ENCODE peak calls at places on chromosomes 2 and 18, in six cellular contexts. M is GM13976, T is colonic mucosa, O is BJ, K is ovary, P is H9. N is an unnamed sample.

GRCh38 chr2:197348721-197349337 is 38.2 kb upstream of the ANKRD44 start:
- DNase-seq in T (no peak), M (no peak), P (no peak), K (no peak), O (no peak), N (no peak)

GRCh38 chr18:9364242-9364641 is 29.7 kb downstream of the TWSG1 start:
- DNase-seq in K (no peak), T (no peak), O (no peak), M (no peak), P (no peak), N (no peak)

GRCh38 chr18:2316082-2316481 is 255.2 kb downstream of the METTL4 start:
- DNase-seq in T (no peak), M (no peak), P (no peak), O (no peak), K (no peak), N (no peak)

GRCh38 chr2:82803307-82803706 is 1655.8 kb downstream of the SUCLG1 start:
- DNase-seq in O (no peak), T (no peak), K (no peak), M (no peak), P (peak; percentile 54), N (no peak)

GRCh38 chr18:71168576-71169145 is 879.8 kb downstream of the SOCS6 start:
- DNase-seq in K (no peak), O (no peak), T (no peak), M (no peak), P (no peak), N (no peak)

GRCh38 chr2:219482674-219483405 is 15.9 kb upstream of the GMPPA start:
- DNase-seq in O (no peak), T (no peak), P (no peak), K (no peak), M (no peak), N (no peak)

GRCh38 chr2:55419236-55419513 is 481 bp downstream of the CCDC88A start:
- DNase-seq in T (peak; percentile 25), M (no peak), P (peak; percentile 48), K (no peak), O (no peak), N (peak; percentile 26)

GRCh38 chr2:226994775-226995174 is 158.9 kb downstream of the RHBDD1 start:
- DNase-seq in P (no peak), O (no peak), K (no peak), M (no peak), T (no peak), N (no peak)

GRCh38 chr2:42030829-42031228 is 17.0 kb upstream of the PKDCC start:
- DNase-seq in T (no peak), M (no peak), K (no peak), P (no peak), O (no peak), N (no peak)

GRCh38 chr2:197798187-197798586 is 6.2 kb upstream of the PLCL1 start:
- DNase-seq in P (no peak), M (no peak), K (no peak), T (no peak), O (no peak), N (no peak)

GRCh38 chr2:146239392-146240135 is 1605.3 kb upstream of the ACVR2A start:
- DNase-seq in O (peak; percentile 89), M (no peak), K (no peak), T (no peak), P (no peak), N (no peak)

GRCh38 chr2:101820519-101820918 is 123.0 kb downstream of the MAP4K4 start:
- DNase-seq in M (no peak), P (no peak), T (no peak), K (no peak), O (no peak), N (no peak)

GRCh38 chr2:186459009-186459408 is 27.1 kb upstream of the ZC3H15 start:
- DNase-seq in O (no peak), T (no peak), P (no peak), M (no peak), K (no peak), N (no peak)

DNA sequence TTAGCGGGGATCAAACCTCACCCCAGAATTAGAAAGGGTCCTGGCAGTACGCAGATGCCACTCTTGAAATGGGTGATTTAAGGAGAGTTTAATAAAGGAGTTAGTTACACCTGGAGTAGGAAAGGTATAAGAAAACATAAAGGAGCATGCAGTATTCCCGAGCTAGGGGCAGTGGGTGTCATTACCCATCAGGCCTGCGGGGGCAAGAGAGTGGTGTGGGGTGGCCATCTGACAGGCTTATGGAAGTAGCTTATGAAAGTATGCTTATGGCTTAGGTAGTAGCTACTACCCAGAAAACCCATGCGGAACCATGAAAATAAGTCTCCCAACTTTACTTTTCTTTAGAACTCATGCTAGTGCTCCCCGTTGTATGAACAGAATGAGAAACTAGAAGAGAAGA is 568.9 kb upstream of the ACVR2A start:
- DNase-seq in T (no peak), M (no peak), K (no peak), O (no peak), P (peak; percentile 49), N (no peak)
- TF ChIP-seq CTCF in T (no peak), M (peak; percentile 10), K (no peak), O (no peak), P (peak; percentile 62), N (no peak)

GRCh38 chr18:58335821-58336220 is 291.8 kb downstream of the NEDD4L start:
- DNase-seq in M (no peak), T (no peak), O (no peak), P (no peak), K (no peak), N (no peak)
- TF ChIP-seq CTCF in M (no peak), T (no peak), O (peak; percentile 40), P (peak; percentile 51), K (no peak), N (no peak)

DNA sequence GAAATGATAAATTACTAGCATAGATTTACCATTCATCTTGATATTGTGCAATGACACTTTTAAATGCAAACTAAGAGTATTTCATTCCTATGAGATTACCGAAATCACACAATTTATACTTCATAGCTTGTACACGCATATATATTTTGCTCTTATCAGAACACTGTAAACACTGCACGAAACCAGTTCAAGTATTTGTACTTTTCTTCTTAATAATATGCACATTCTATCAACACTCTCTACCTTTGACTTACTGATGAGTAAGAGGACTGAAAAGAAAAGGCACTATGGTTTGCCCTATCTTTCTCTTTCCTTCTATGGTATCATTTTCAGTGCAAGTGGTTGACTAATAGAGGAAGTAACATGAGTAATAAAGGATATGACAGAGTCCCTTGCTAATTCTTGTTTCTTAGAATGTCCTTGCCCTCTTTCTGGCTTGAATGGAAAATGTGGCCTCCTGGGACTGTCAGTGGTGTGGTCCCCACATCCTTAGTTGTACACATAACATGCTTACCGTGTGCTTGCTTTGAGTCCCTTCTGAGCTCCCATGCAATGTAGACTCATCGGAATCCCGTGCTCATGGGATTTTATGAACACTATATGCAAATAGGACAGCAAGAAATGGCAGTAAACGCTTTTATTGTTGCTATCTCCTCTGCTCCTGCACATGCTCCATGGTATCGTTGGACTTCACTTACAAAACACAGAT is 363.5 kb upstream of the TNP1 start:
- DNase-seq in M (peak; percentile 53), K (no peak), T (no peak), O (peak; percentile 65), P (no peak), N (peak; percentile 73)
- TF ChIP-seq CTCF in M (no peak), K (no peak), T (no peak), O (no peak), P (no peak), N (no peak)

GRCh38 chr2:69945447-69945846 is 16.0 kb downstream of the ASPRV1 start:
- DNase-seq in K (no peak), M (no peak), T (no peak), O (no peak), P (no peak), N (no peak)

GRCh38 chr2:69943000-69943840 is 18.2 kb downstream of the ASPRV1 start:
- DNase-seq in P (no peak), M (no peak), O (no peak), T (no peak), K (no peak), N (no peak)

GRCh38 chr2:69945900-69946299 is 15.5 kb downstream of the ASPRV1 start:
- DNase-seq in K (no peak), T (no peak), O (no peak), M (no peak), P (no peak), N (no peak)

GRCh38 chr2:69946351-69947077 is 14.9 kb downstream of the ASPRV1 start:
- DNase-seq in P (no peak), T (no peak), O (peak; percentile 22), M (peak; percentile 70), K (no peak), N (peak; percentile 79)

DNA sequence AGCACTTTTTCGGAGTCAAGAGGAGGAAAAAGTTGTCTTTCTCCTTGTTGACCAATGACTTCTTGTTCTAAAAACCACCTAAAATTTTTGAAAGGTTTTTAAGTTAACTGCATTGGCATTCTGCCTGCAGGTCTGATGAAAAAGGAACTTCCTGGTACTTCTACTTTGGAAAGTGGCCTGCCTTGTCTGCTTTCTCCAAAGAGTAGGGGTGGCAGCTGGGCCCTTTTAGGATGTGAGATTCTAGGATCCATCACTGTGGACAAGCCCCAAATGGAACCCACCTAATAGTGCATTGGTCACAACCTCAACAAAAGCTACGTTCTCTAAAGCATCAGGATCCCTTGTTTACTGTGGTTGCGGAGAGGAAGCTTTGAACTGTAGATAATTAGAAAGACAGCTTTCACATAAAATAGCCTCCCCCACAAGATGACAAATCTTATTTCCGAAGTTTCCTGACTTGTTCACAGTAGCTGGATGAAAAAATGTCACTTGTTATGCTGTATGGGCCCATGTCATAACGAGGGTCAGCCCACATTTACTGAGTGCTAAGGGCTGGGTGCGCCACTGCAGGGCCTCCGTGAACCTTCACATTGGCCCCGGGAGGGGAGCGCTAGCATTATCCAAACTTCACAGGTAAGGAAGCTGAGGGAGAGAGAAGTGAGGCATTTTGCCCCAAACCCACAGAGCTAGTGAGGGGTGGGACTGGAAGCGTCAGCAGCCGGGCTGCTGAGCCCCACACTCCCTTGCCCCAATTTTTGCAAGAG is 17.4 kb downstream of the ASPRV1 start:
- DNase-seq in P (no peak), M (no peak), K (no peak), O (no peak), T (no peak), N (no peak)
- TF ChIP-seq CTCF in P (no peak), M (no peak), K (no peak), O (no peak), T (no peak), N (no peak)